ENCODE peak calls at places on chromosomes 1 and 21, in ten cellular contexts. I is T-helper 1 cell; R is retina; U is activated CD8-positive, alpha-beta T cell treated with anti-CD3 and anti-CD28 coated beads for 36 hours; V is left colon; H is stimulated activated CD4-positive, alpha-beta T cell treated with anti-CD3 and anti-CD28 coated beads, Interleukin-1b, Interleukin-23, amount 100 ng/mL, for 1 hour; E is NCI-H1436; X is amygdala; W is CD14-positive monocyte; T is SW480. K is an unnamed sample.

GRCh38 chr1:39205781-39206464 is 1.4 kb downstream of the MACF1 start:
- DNase-seq in I (no peak), R (no peak), U (no peak), V (no peak), H (no peak), E (no peak), X (no peak), W (no peak), T (no peak), K (no peak)

GRCh38 chr21:34974162-34974981 is 74.7 kb downstream of the RUNX1 start:
- DNase-seq in I (no peak), R (no peak), U (peak; percentile 69), V (no peak), H (peak; percentile 11), E (no peak), X (no peak), W (no peak), T (no peak), K (no peak)

GRCh38 chr1:161200421-161200991 is 1.7 kb upstream of the ADAMTS4 start:
- DNase-seq in I (no peak), R (no peak), U (peak; percentile 43), V (no peak), H (no peak), E (no peak), X (peak; percentile 74), W (no peak), T (no peak), K (peak; percentile 34)

GRCh38 chr1:106396023-106396422 is 660.5 kb upstream of the PRMT6 start:
- DNase-seq in I (no peak), R (no peak), U (no peak), V (no peak), H (no peak), E (no peak), X (no peak), W (no peak), T (no peak), K (no peak)

GRCh38 chr1:229563701-229564100 is 5.2 kb upstream of the ABCB10 start:
- DNase-seq in I (no peak), R (no peak), U (no peak), V (no peak), H (no peak), E (no peak), X (no peak), W (no peak), T (no peak), K (peak; percentile 41)

GRCh38 chr1:8706995-8707396 is 110.4 kb downstream of the RERE start:
- DNase-seq in I (no peak), R (peak; percentile 80), U (no peak), V (no peak), H (no peak), E (peak; percentile 76), X (no peak), W (no peak), T (no peak), K (no peak)

GRCh38 chr1:94120591-94120901 is 402 bp downstream of the ABCA4 start:
- DNase-seq in I (no peak), R (no peak), U (no peak), V (no peak), H (no peak), E (no peak), X (no peak), W (no peak), T (no peak), K (no peak)

GRCh38 chr1:157326173-157326859 is 188.1 kb upstream of the ETV3 start:
- DNase-seq in I (no peak), R (no peak), U (no peak), V (no peak), H (no peak), E (no peak), X (no peak), W (no peak), T (no peak), K (no peak)

GRCh38 chr1:213738658-213739057 is 249.1 kb upstream of the PROX1 start:
- DNase-seq in I (no peak), R (no peak), U (no peak), V (no peak), H (no peak), E (no peak), X (no peak), W (no peak), T (no peak), K (no peak)

GRCh38 chr1:116255933-116256649 is 117.0 kb upstream of the ATP1A1 start:
- DNase-seq in I (no peak), R (no peak), U (no peak), V (no peak), H (no peak), E (no peak), X (no peak), W (no peak), T (no peak), K (no peak)

GRCh38 chr1:38746966-38747600 is 112.5 kb downstream of the RRAGC start:
- DNase-seq in I (no peak), R (peak; percentile 63), U (no peak), V (no peak), H (no peak), E (peak; percentile 46), X (no peak), W (no peak), T (peak; percentile 91), K (no peak)

GRCh38 chr1:220885971-220886370 is 6.7 kb downstream of the HLX start:
- DNase-seq in I (no peak), R (no peak), U (no peak), V (no peak), H (no peak), E (no peak), X (no peak), W (no peak), T (no peak), K (no peak)

GRCh38 chr1:167564592-167564991 is 11.0 kb upstream of the CREG1 start:
- DNase-seq in I (no peak), R (no peak), U (no peak), V (no peak), H (no peak), E (no peak), X (no peak), W (no peak), T (peak; percentile 48), K (peak; percentile 76)

GRCh38 chr1:248849152-248849551 is 9.7 kb downstream of the ZNF692 start:
- DNase-seq in I (no peak), R (no peak), U (no peak), V (no peak), H (no peak), E (no peak), X (no peak), W (no peak), T (no peak), K (no peak)

GRCh38 chr1:223479718-223480425 is 86.7 kb downstream of the CCDC185 start:
- DNase-seq in I (no peak), R (no peak), U (no peak), V (no peak), H (no peak), E (peak; percentile 65), X (no peak), W (no peak), T (peak; percentile 55), K (no peak)

GRCh38 chr1:193019442-193020026 is 39.6 kb downstream of the UCHL5 start:
- DNase-seq in I (no peak), R (peak; percentile 9), U (no peak), V (no peak), H (no peak), E (peak; percentile 61), X (no peak), W (no peak), T (peak; percentile 37), K (peak; percentile 61)

GRCh38 chr1:37338658-37339057 is 135.7 kb upstream of the ZC3H12A start:
- DNase-seq in I (no peak), R (no peak), U (no peak), V (no peak), H (no peak), E (no peak), X (peak; percentile 62), W (no peak), T (no peak), K (no peak)

GRCh38 chr1:87206444-87206843 is 122.2 kb upstream of the LMO4 start:
- DNase-seq in I (no peak), R (no peak), U (no peak), V (no peak), H (no peak), E (no peak), X (no peak), W (no peak), T (no peak), K (no peak)

GRCh38 chr21:14591882-14592281 is 45.8 kb upstream of the SAMSN1 start:
- DNase-seq in I (no peak), R (no peak), U (peak; percentile 27), V (no peak), H (no peak), E (no peak), X (no peak), W (peak; percentile 85), T (no peak), K (peak; percentile 76)

GRCh38 chr1:28516518-28516956 is 10.7 kb downstream of the RCC1 start:
- DNase-seq in I (no peak), R (no peak), U (no peak), V (no peak), H (no peak), E (no peak), X (no peak), W (no peak), T (peak; percentile 51), K (peak; percentile 33)

GRCh38 chr1:19029191-19030085 is 73.0 kb upstream of the IFFO2 start:
- DNase-seq in I (no peak), R (no peak), U (no peak), V (no peak), H (no peak), E (no peak), X (no peak), W (no peak), T (no peak), K (peak; percentile 40)